ENCODE peak calls at places on chromosomes 11 and 22, in seven cellular contexts. One of them, this sample, is unnamed.
A peak's percentile ranks its signal among the peaks of the same experiment; 100 is the strongest.

GRCh38 chr11:32121012-32121411 is 30.1 kb downstream of the RCN1 start:
- ATAC-seq in RWPE2: no peak
- ATAC-seq in CD8-positive, alpha-beta T cell: no peak
- ATAC-seq in HCT116: no peak
- ATAC-seq in activated CD8-positive, alpha-beta T cell treated with anti-CD3 and anti-CD28 coated beads, Interleukin-2, amount 10 ng/mL, durations not matched to agents 7 days and 5 days: peak; percentile 69
- ATAC-seq in activated T-helper 17 cell treated with anti-CD3 and anti-CD28 coated beads, Interleukin-2, amount 50 U/mL, for 72 hours: peak; percentile 35
- ATAC-seq in SK-N-SH treated with all-trans-retinoic acid at 6 μM for 48 hours: no peak
- ATAC-seq in this sample: no peak

GRCh38 chr22:17782621-17783020 is 8.4 kb upstream of the BID start:
- ATAC-seq in RWPE2: no peak
- ATAC-seq in CD8-positive, alpha-beta T cell: no peak
- ATAC-seq in HCT116: no peak
- ATAC-seq in activated CD8-positive, alpha-beta T cell treated with anti-CD3 and anti-CD28 coated beads, Interleukin-2, amount 10 ng/mL, durations not matched to agents 7 days and 5 days: no peak
- ATAC-seq in activated T-helper 17 cell treated with anti-CD3 and anti-CD28 coated beads, Interleukin-2, amount 50 U/mL, for 72 hours: no peak
- ATAC-seq in SK-N-SH treated with all-trans-retinoic acid at 6 μM for 48 hours: no peak
- ATAC-seq in this sample: no peak

GRCh38 chr11:96169250-96169649 is 173.7 kb downstream of the MAML2 start:
- ATAC-seq in RWPE2: no peak
- ATAC-seq in CD8-positive, alpha-beta T cell: no peak
- ATAC-seq in HCT116: no peak
- ATAC-seq in activated CD8-positive, alpha-beta T cell treated with anti-CD3 and anti-CD28 coated beads, Interleukin-2, amount 10 ng/mL, durations not matched to agents 7 days and 5 days: no peak
- ATAC-seq in activated T-helper 17 cell treated with anti-CD3 and anti-CD28 coated beads, Interleukin-2, amount 50 U/mL, for 72 hours: no peak
- ATAC-seq in SK-N-SH treated with all-trans-retinoic acid at 6 μM for 48 hours: peak; percentile 20
- ATAC-seq in this sample: peak; percentile 39

GRCh38 chr11:84558085-84558905 is 1068.8 kb downstream of the DLG2 start:
- ATAC-seq in RWPE2: peak; percentile 64
- ATAC-seq in CD8-positive, alpha-beta T cell: no peak
- ATAC-seq in HCT116: peak; percentile 78
- ATAC-seq in activated CD8-positive, alpha-beta T cell treated with anti-CD3 and anti-CD28 coated beads, Interleukin-2, amount 10 ng/mL, durations not matched to agents 7 days and 5 days: no peak
- ATAC-seq in activated T-helper 17 cell treated with anti-CD3 and anti-CD28 coated beads, Interleukin-2, amount 50 U/mL, for 72 hours: no peak
- ATAC-seq in SK-N-SH treated with all-trans-retinoic acid at 6 μM for 48 hours: peak; percentile 95
- ATAC-seq in this sample: peak; percentile 57

GRCh38 chr22:50002791-50003190 is 9.8 kb downstream of the IL17REL start:
- ATAC-seq in RWPE2: no peak
- ATAC-seq in CD8-positive, alpha-beta T cell: no peak
- ATAC-seq in HCT116: no peak
- ATAC-seq in activated CD8-positive, alpha-beta T cell treated with anti-CD3 and anti-CD28 coated beads, Interleukin-2, amount 10 ng/mL, durations not matched to agents 7 days and 5 days: no peak
- ATAC-seq in activated T-helper 17 cell treated with anti-CD3 and anti-CD28 coated beads, Interleukin-2, amount 50 U/mL, for 72 hours: no peak
- ATAC-seq in SK-N-SH treated with all-trans-retinoic acid at 6 μM for 48 hours: no peak
- ATAC-seq in this sample: no peak

GRCh38 chr22:31281733-31282132 is 10.6 kb downstream of the PIK3IP1 start:
- ATAC-seq in RWPE2: no peak
- ATAC-seq in CD8-positive, alpha-beta T cell: no peak
- ATAC-seq in HCT116: no peak
- ATAC-seq in activated CD8-positive, alpha-beta T cell treated with anti-CD3 and anti-CD28 coated beads, Interleukin-2, amount 10 ng/mL, durations not matched to agents 7 days and 5 days: no peak
- ATAC-seq in activated T-helper 17 cell treated with anti-CD3 and anti-CD28 coated beads, Interleukin-2, amount 50 U/mL, for 72 hours: no peak
- ATAC-seq in SK-N-SH treated with all-trans-retinoic acid at 6 μM for 48 hours: no peak
- ATAC-seq in this sample: no peak

GRCh38 chr11:19813158-19813879 is 100.7 kb downstream of the NAV2 start:
- ATAC-seq in RWPE2: no peak
- ATAC-seq in CD8-positive, alpha-beta T cell: no peak
- ATAC-seq in HCT116: no peak
- ATAC-seq in activated CD8-positive, alpha-beta T cell treated with anti-CD3 and anti-CD28 coated beads, Interleukin-2, amount 10 ng/mL, durations not matched to agents 7 days and 5 days: no peak
- ATAC-seq in activated T-helper 17 cell treated with anti-CD3 and anti-CD28 coated beads, Interleukin-2, amount 50 U/mL, for 72 hours: no peak
- ATAC-seq in SK-N-SH treated with all-trans-retinoic acid at 6 μM for 48 hours: no peak
- ATAC-seq in this sample: no peak

GRCh38 chr11:111114091-111114490 is 131.4 kb upstream of the POU2AF2 start:
- ATAC-seq in RWPE2: no peak
- ATAC-seq in CD8-positive, alpha-beta T cell: no peak
- ATAC-seq in HCT116: no peak
- ATAC-seq in activated CD8-positive, alpha-beta T cell treated with anti-CD3 and anti-CD28 coated beads, Interleukin-2, amount 10 ng/mL, durations not matched to agents 7 days and 5 days: no peak
- ATAC-seq in activated T-helper 17 cell treated with anti-CD3 and anti-CD28 coated beads, Interleukin-2, amount 50 U/mL, for 72 hours: peak; percentile 37
- ATAC-seq in SK-N-SH treated with all-trans-retinoic acid at 6 μM for 48 hours: no peak
- ATAC-seq in this sample: no peak

GRCh38 chr11:63608353-63609345 is 5.6 kb downstream of the PLAAT3 start:
- ATAC-seq in RWPE2: no peak
- ATAC-seq in CD8-positive, alpha-beta T cell: no peak
- ATAC-seq in HCT116: no peak
- ATAC-seq in activated CD8-positive, alpha-beta T cell treated with anti-CD3 and anti-CD28 coated beads, Interleukin-2, amount 10 ng/mL, durations not matched to agents 7 days and 5 days: no peak
- ATAC-seq in activated T-helper 17 cell treated with anti-CD3 and anti-CD28 coated beads, Interleukin-2, amount 50 U/mL, for 72 hours: peak; percentile 70
- ATAC-seq in SK-N-SH treated with all-trans-retinoic acid at 6 μM for 48 hours: no peak
- ATAC-seq in this sample: no peak

GRCh38 chr11:72001834-72002591 is 3.3 kb downstream of the IL18BP start:
- ATAC-seq in RWPE2: peak; percentile 6
- ATAC-seq in CD8-positive, alpha-beta T cell: no peak
- ATAC-seq in HCT116: no peak
- ATAC-seq in activated CD8-positive, alpha-beta T cell treated with anti-CD3 and anti-CD28 coated beads, Interleukin-2, amount 10 ng/mL, durations not matched to agents 7 days and 5 days: no peak
- ATAC-seq in activated T-helper 17 cell treated with anti-CD3 and anti-CD28 coated beads, Interleukin-2, amount 50 U/mL, for 72 hours: peak; percentile 20
- ATAC-seq in SK-N-SH treated with all-trans-retinoic acid at 6 μM for 48 hours: no peak
- ATAC-seq in this sample: no peak

GRCh38 chr11:2269601-2270321 is 627 bp downstream of the ASCL2 start:
- ATAC-seq in RWPE2: peak; percentile 43
- ATAC-seq in CD8-positive, alpha-beta T cell: peak; percentile 54
- ATAC-seq in HCT116: peak; percentile 10
- ATAC-seq in activated CD8-positive, alpha-beta T cell treated with anti-CD3 and anti-CD28 coated beads, Interleukin-2, amount 10 ng/mL, durations not matched to agents 7 days and 5 days: peak; percentile 57
- ATAC-seq in activated T-helper 17 cell treated with anti-CD3 and anti-CD28 coated beads, Interleukin-2, amount 50 U/mL, for 72 hours: peak; percentile 19
- ATAC-seq in SK-N-SH treated with all-trans-retinoic acid at 6 μM for 48 hours: peak; percentile 68
- ATAC-seq in this sample: peak; percentile 71

GRCh38 chr22:42991010-42991651 is 23.8 kb downstream of the PACSIN2 start:
- ATAC-seq in RWPE2: peak; percentile 46
- ATAC-seq in CD8-positive, alpha-beta T cell: no peak
- ATAC-seq in HCT116: peak; percentile 72
- ATAC-seq in activated CD8-positive, alpha-beta T cell treated with anti-CD3 and anti-CD28 coated beads, Interleukin-2, amount 10 ng/mL, durations not matched to agents 7 days and 5 days: no peak
- ATAC-seq in activated T-helper 17 cell treated with anti-CD3 and anti-CD28 coated beads, Interleukin-2, amount 50 U/mL, for 72 hours: peak; percentile 26
- ATAC-seq in SK-N-SH treated with all-trans-retinoic acid at 6 μM for 48 hours: peak; percentile 67
- ATAC-seq in this sample: no peak

GRCh38 chr11:75697906-75698563 is 19.6 kb upstream of the MOGAT2 start:
- ATAC-seq in RWPE2: peak; percentile 88
- ATAC-seq in CD8-positive, alpha-beta T cell: no peak
- ATAC-seq in HCT116: no peak
- ATAC-seq in activated CD8-positive, alpha-beta T cell treated with anti-CD3 and anti-CD28 coated beads, Interleukin-2, amount 10 ng/mL, durations not matched to agents 7 days and 5 days: no peak
- ATAC-seq in activated T-helper 17 cell treated with anti-CD3 and anti-CD28 coated beads, Interleukin-2, amount 50 U/mL, for 72 hours: no peak
- ATAC-seq in SK-N-SH treated with all-trans-retinoic acid at 6 μM for 48 hours: no peak
- ATAC-seq in this sample: no peak

GRCh38 chr11:67030976-67031375 is 8.0 kb downstream of the SYT12 start:
- ATAC-seq in RWPE2: no peak
- ATAC-seq in CD8-positive, alpha-beta T cell: no peak
- ATAC-seq in HCT116: no peak
- ATAC-seq in activated CD8-positive, alpha-beta T cell treated with anti-CD3 and anti-CD28 coated beads, Interleukin-2, amount 10 ng/mL, durations not matched to agents 7 days and 5 days: no peak
- ATAC-seq in activated T-helper 17 cell treated with anti-CD3 and anti-CD28 coated beads, Interleukin-2, amount 50 U/mL, for 72 hours: no peak
- ATAC-seq in SK-N-SH treated with all-trans-retinoic acid at 6 μM for 48 hours: no peak
- ATAC-seq in this sample: no peak

GRCh38 chr11:116219171-116219635 is 553.6 kb downstream of the BUD13 start:
- ATAC-seq in RWPE2: no peak
- ATAC-seq in CD8-positive, alpha-beta T cell: no peak
- ATAC-seq in HCT116: no peak
- ATAC-seq in activated CD8-positive, alpha-beta T cell treated with anti-CD3 and anti-CD28 coated beads, Interleukin-2, amount 10 ng/mL, durations not matched to agents 7 days and 5 days: no peak
- ATAC-seq in activated T-helper 17 cell treated with anti-CD3 and anti-CD28 coated beads, Interleukin-2, amount 50 U/mL, for 72 hours: no peak
- ATAC-seq in SK-N-SH treated with all-trans-retinoic acid at 6 μM for 48 hours: no peak
- ATAC-seq in this sample: no peak